ENCODE peak calls at places on chromosomes 4 and X, in eight cellular contexts. L is AML-193; B is occipital lobe; Z is iPS-NIHi11; S is stimulated activated naive B cell treated with anti-CD40 and anti-IgM and Interleukin-4, amounts not matched to agents 10 μg/mL and 1 μg/mL and 100 μg/mL, for 72 hours; E is T47D; W is T-cell; U is stimulated activated CD8-positive, alpha-beta memory T cell treated with anti-CD3 and anti-CD28 coated beads, Interleukin-15, amount 100 ng/mL, for 48 hours. I is an unnamed sample.

GRCh38 chr4:100357542-100357941 is 160.3 kb downstream of the EMCN start:
- DNase-seq in B (no peak), L (no peak), S (no peak), W (no peak), U (no peak), E (no peak), Z (no peak), I (no peak)

GRCh38 chrX:5916945-5917344 is 311.7 kb downstream of the NLGN4X start:
- DNase-seq in W (no peak), E (peak), L (no peak), B (no peak), S (no peak), Z (peak), U (no peak), I (no peak)

GRCh38 chr4:140662082-140662869 is 93.5 kb upstream of the UCP1 start:
- DNase-seq in W (no peak), Z (no peak), L (no peak), U (no peak), E (no peak), B (no peak), S (no peak), I (no peak)

GRCh38 chr4:38911257-38911656 is 43.7 kb downstream of the FAM114A1 start:
- DNase-seq in U (no peak), Z (no peak), B (no peak), L (no peak), S (no peak), W (no peak), E (no peak), I (no peak)

GRCh38 chr4:73593631-73594241 is 26.5 kb downstream of the RASSF6 start:
- DNase-seq in Z (no peak), L (peak), B (no peak), W (no peak), S (no peak), E (peak), U (no peak), I (no peak)

GRCh38 chr4:186307497-186307896 is 41.5 kb downstream of the F11 start:
- DNase-seq in B (no peak), Z (no peak), W (no peak), S (no peak), E (no peak), U (no peak), L (no peak), I (no peak)

GRCh38 chrX:40653535-40653934 is 6.2 kb upstream of the CXorf38 start:
- DNase-seq in E (no peak), W (no peak), U (no peak), B (no peak), S (no peak), L (no peak), Z (no peak), I (no peak)

GRCh38 chrX:117854806-117855205 is 261.8 kb downstream of the KLHL13 start:
- DNase-seq in W (no peak), U (no peak), B (no peak), E (no peak), Z (no peak), S (no peak), L (no peak), I (peak)

GRCh38 chr4:142265536-142265935 is 580.6 kb downstream of the INPP4B start:
- DNase-seq in S (no peak), B (no peak), E (no peak), L (no peak), Z (no peak), U (no peak), W (no peak), I (no peak)

GRCh38 chr4:43837171-43837570 is 611.4 kb downstream of the KCTD8 start:
- DNase-seq in B (no peak), L (no peak), S (no peak), W (no peak), E (no peak), Z (no peak), U (no peak), I (peak)

GRCh38 chrX:72644946-72645345 is 69.2 kb downstream of the PHKA1 start:
- DNase-seq in W (no peak), B (no peak), L (no peak), E (no peak), U (no peak), Z (no peak), S (no peak), I (no peak)

GRCh38 chr4:31199644-31200043 is 479.5 kb downstream of the PCDH7 start:
- DNase-seq in U (no peak), W (no peak), E (no peak), Z (no peak), B (no peak), S (no peak), L (no peak), I (no peak)

GRCh38 chr4:138961687-138962086 is 53.9 kb upstream of the NOCT start:
- DNase-seq in B (no peak), Z (no peak), E (no peak), L (no peak), S (no peak), W (no peak), U (no peak), I (no peak)

GRCh38 chrX:103607385-103608304 is at the start of gene TCEAL3:
- DNase-seq in U (peak), S (peak), E (peak), B (peak), W (no peak), Z (peak), L (no peak), I (no peak)

GRCh38 chr4:37002625-37003024 is 241.9 kb upstream of the NWD2 start:
- DNase-seq in E (no peak), Z (peak), W (no peak), S (no peak), B (no peak), L (no peak), U (no peak), I (no peak)

GRCh38 chr4:147582386-147583077 is 34.7 kb upstream of the TMEM184C start:
- DNase-seq in L (no peak), Z (no peak), S (no peak), B (no peak), E (no peak), W (no peak), U (no peak), I (no peak)

GRCh38 chr4:38075370-38076152 is 115.4 kb downstream of the PTTG2 start:
- DNase-seq in B (no peak), E (no peak), Z (no peak), L (peak), W (no peak), U (no peak), S (no peak), I (peak)

GRCh38 chr4:907691-908437 is 24.3 kb downstream of the GAK start:
- DNase-seq in Z (no peak), U (no peak), L (no peak), E (no peak), B (no peak), S (no peak), W (no peak), I (no peak)

I was measured in Caki2.